ENCODE peak calls at places on chromosomes 4 and X, in five cellular contexts. N is EL, A is T-helper 9 cell, P is non-pigmented ciliary epithelial cell, K is foreskin fibroblast. E is an unnamed sample.

GRCh38 chr4:154617820-154618317 is 5.4 kb upstream of the FGG start:
- DNase-seq in N (no peak), A (no peak), K (no peak), P (no peak), E (no peak)

GRCh38 chrX:100964362-100964761 is 5.1 kb upstream of the ARL13A start:
- DNase-seq in N (no peak), A (no peak), K (no peak), P (no peak), E (no peak)

GRCh38 chr4:25523405-25523804 is 132.2 kb upstream of the SLC34A2 start:
- DNase-seq in K (no peak), P (no peak), N (peak), A (no peak), E (no peak)

GRCh38 chr4:14641871-14642270 is 360.4 kb upstream of the CPEB2 start:
- DNase-seq in P (no peak), N (no peak), A (no peak), K (no peak), E (no peak)

GRCh38 chr4:6058531-6059374 is 40.5 kb upstream of the C4orf50 start:
- DNase-seq in A (no peak), P (no peak), N (no peak), K (no peak), E (no peak)

GRCh38 chrX:15384304-15384703 is at the start of gene VEGFD:
- DNase-seq in A (no peak), N (no peak), K (peak), P (peak), E (no peak)

GRCh38 chr4:101697266-101697665 is 93.3 kb upstream of the BANK1 start:
- DNase-seq in P (no peak), A (no peak), K (no peak), N (no peak), E (no peak)

GRCh38 chr4:147791870-147792269 is 60.0 kb downstream of the ARHGAP10 start:
- DNase-seq in P (no peak), K (no peak), N (no peak), A (no peak), E (no peak)

GRCh38 chrX:72254835-72255234 is 16.0 kb upstream of the ERCC6L start:
- DNase-seq in K (no peak), P (no peak), A (no peak), N (no peak), E (no peak)

GRCh38 chr4:169398294-169398693 is 127.5 kb upstream of the SH3RF1 start:
- DNase-seq in N (peak), K (peak), A (no peak), P (peak), E (no peak)

GRCh38 chrX:102651242-102651967 is at the start of gene GPRASP1:
- DNase-seq in A (peak), P (no peak), N (peak), K (peak), E (peak)

GRCh38 chr4:102799816-102800215 is 27.5 kb downstream of the UBE2D3 start:
- DNase-seq in A (no peak), P (no peak), K (no peak), N (no peak), E (no peak)

GRCh38 chrX:150269613-150270254 is 93.4 kb upstream of the MAMLD1 start:
- DNase-seq in N (no peak), K (no peak), A (no peak), P (no peak), E (no peak)

GRCh38 chr4:113159901-113160545 is 110.6 kb downstream of the ANK2 start:
- DNase-seq in A (no peak), K (no peak), P (no peak), N (no peak), E (no peak)

GRCh38 chrX:2383735-2384134 is 117.0 kb downstream of the DHRSX start:
- DNase-seq in P (no peak), A (no peak), N (no peak), K (no peak), E (no peak)

GRCh38 chrX:53227224-53227765 is 2.3 kb upstream of the KDM5C start:
- DNase-seq in P (no peak), A (no peak), K (no peak), N (no peak), E (no peak)

GRCh38 chrX:2497961-2498780 is 2.6 kb downstream of the DHRSX start:
- DNase-seq in A (no peak), P (no peak), N (no peak), K (peak), E (peak)

GRCh38 chr4:125244848-125245450 is 69.8 kb upstream of the FAT4 start:
- DNase-seq in N (peak), K (peak), A (no peak), P (no peak), E (no peak)